ENCODE peak calls at places on chromosomes 4 and X, in seven cellular contexts. Y is EH; Q is Daoy; M is T1000; N is CD8-positive, alpha-beta memory T cell; I is HTR-8/SVneo; F is NCI-H1092 treated with DMSO at 0.1 percent for 48 hours. T is an unnamed sample.

GRCh38 chr4:6418193-6418755 is 54.1 kb downstream of the PPP2R2C start:
- DNase-seq in Y (no peak), Q (no peak), M (no peak), N (no peak), I (no peak), F (no peak), T (no peak)

GRCh38 chr4:76622717-76623116 is 187.7 kb downstream of the SHROOM3 start:
- DNase-seq in Y (peak; percentile 64), Q (no peak), M (no peak), N (no peak), I (no peak), F (no peak), T (no peak)

GRCh38 chrX:110318664-110318968 is 731 bp upstream of the AMMECR1 start:
- DNase-seq in Y (no peak), Q (peak; percentile 17), M (no peak), N (no peak), I (no peak), F (no peak), T (no peak)

GRCh38 chr4:53640576-53641459 is 49.5 kb upstream of the LNX1 start:
- DNase-seq in Y (no peak), Q (no peak), M (no peak), N (no peak), I (no peak), F (peak; percentile 92), T (peak; percentile 37)

GRCh38 chrX:68431836-68432235 is 1.5 kb downstream of the OPHN1 start:
- DNase-seq in Y (peak; percentile 52), Q (peak; percentile 42), M (no peak), N (no peak), I (no peak), F (no peak), T (peak; percentile 30)

GRCh38 chrX:45851434-45851991 is 650.8 kb upstream of the DIPK2B start:
- DNase-seq in Y (peak; percentile 22), Q (peak; percentile 60), M (no peak), N (peak; percentile 37), I (no peak), F (peak; percentile 46), T (peak; percentile 65)

GRCh38 chrX:21975827-21976226 is 35.3 kb downstream of the SMS start:
- DNase-seq in Y (peak; percentile 61), Q (no peak), M (no peak), N (no peak), I (peak; percentile 43), F (peak; percentile 8), T (no peak)

GRCh38 chrX:17214962-17215361 is 160.0 kb upstream of the NHS start:
- DNase-seq in Y (peak; percentile 0), Q (no peak), M (no peak), N (no peak), I (no peak), F (no peak), T (no peak)

GRCh38 chr4:105963461-105964400 is 68.5 kb downstream of the NPNT start:
- DNase-seq in Y (peak; percentile 23), Q (no peak), M (no peak), N (no peak), I (no peak), F (no peak), T (no peak)

GRCh38 chr4:95141376-95141775 is 383.6 kb downstream of the BMPR1B start:
- DNase-seq in Y (peak; percentile 4), Q (peak; percentile 4), M (no peak), N (no peak), I (no peak), F (no peak), T (no peak)

GRCh38 chr4:185577592-185577940 is 42.3 kb upstream of the PDLIM3 start:
- DNase-seq in Y (no peak), Q (no peak), M (no peak), N (no peak), I (no peak), F (no peak), T (no peak)

GRCh38 chrX:154734101-154734781 is 16.6 kb downstream of the GAB3 start:
- DNase-seq in Y (peak; percentile 70), Q (no peak), M (no peak), N (peak; percentile 57), I (no peak), F (no peak), T (peak; percentile 43)

GRCh38 chrX:143094501-143095110 is 68.9 kb downstream of the SPANXN4 start:
- DNase-seq in Y (no peak), Q (no peak), M (no peak), N (no peak), I (no peak), F (no peak), T (no peak)

GRCh38 chrX:12758291-12758690 is 32.9 kb upstream of the PRPS2 start:
- DNase-seq in Y (peak; percentile 8), Q (no peak), M (no peak), N (no peak), I (no peak), F (no peak), T (no peak)